ENCODE peak calls at places on chromosomes 7 and 10, in five cellular contexts. Y is activated B cell treated with CpG ODN at 0.5 μM for 24 hours, P is left ventricle myocardium inferior, M is H9, K is mammary epithelial cell. V is an unnamed sample.

GRCh38 chr7:99990417-99990816 is 14.6 kb upstream of the AZGP1 start:
- DNase-seq in Y (no peak), P (no peak), M (no peak), K (no peak), V (no peak)

GRCh38 chr10:22821501-22821900 is 106.4 kb upstream of the ARMC3 start:
- DNase-seq in Y (no peak), P (no peak), M (no peak), K (no peak), V (no peak)

GRCh38 chr10:62582804-62583208 is 208.6 kb downstream of the ZNF365 start:
- DNase-seq in Y (no peak), P (peak), M (no peak), K (peak), V (no peak)

GRCh38 chr10:37856881-37857286 is 526 bp downstream of the ZNF248 start:
- DNase-seq in Y (no peak), P (peak), M (no peak), K (no peak), V (peak)

GRCh38 chr10:109928393-109928792 is 5.1 kb upstream of the XPNPEP1 start:
- DNase-seq in Y (no peak), P (no peak), M (no peak), K (no peak), V (no peak)

GRCh38 chr7:80848841-80849240 is 70.0 kb downstream of the SEMA3C start:
- DNase-seq in Y (no peak), P (no peak), M (no peak), K (no peak), V (no peak)

GRCh38 chr10:87925570-87925969 is 62.1 kb downstream of the PTEN start:
- DNase-seq in Y (no peak), P (no peak), M (no peak), K (peak), V (no peak)

GRCh38 chr10:3255616-3256015 is 83.0 kb upstream of the PITRM1 start:
- DNase-seq in Y (no peak), P (no peak), M (no peak), K (no peak), V (no peak)

GRCh38 chr7:4830176-4830575 is 31.7 kb downstream of the PAPOLB start:
- DNase-seq in Y (peak), P (peak), M (peak), K (no peak), V (peak)

GRCh38 chr10:83104616-83105015 is 1034.7 kb upstream of the GHITM start:
- DNase-seq in Y (no peak), P (no peak), M (no peak), K (no peak), V (no peak)

GRCh38 chr7:29764227-29764626 is 42.1 kb upstream of the WIPF3 start:
- DNase-seq in Y (no peak), P (no peak), M (peak), K (no peak), V (peak)

GRCh38 chr10:59181668-59182067 is 5.2 kb downstream of the PHYHIPL start:
- DNase-seq in Y (no peak), P (no peak), M (peak), K (peak), V (peak)

GRCh38 chr10:19107406-19107805 is 58.8 kb downstream of the MALRD1 start:
- DNase-seq in Y (no peak), P (no peak), M (no peak), K (no peak), V (no peak)

GRCh38 chr7:54932818-54933543 is 85.8 kb upstream of the EGFR start:
- DNase-seq in Y (no peak), P (peak), M (peak), K (peak), V (peak)

GRCh38 chr7:33744293-33744692 is 161.0 kb upstream of the BMPER start:
- DNase-seq in Y (no peak), P (no peak), M (no peak), K (peak), V (peak)

GRCh38 chr10:47369251-47369894 is 14.7 kb downstream of the ZNF488 start:
- DNase-seq in Y (peak), P (no peak), M (peak), K (no peak), V (no peak)

GRCh38 chr10:91424016-91424415 is 13.9 kb downstream of the HECTD2 start:
- DNase-seq in Y (no peak), P (no peak), M (no peak), K (peak), V (no peak)

GRCh38 chr7:36440880-36441279 is 51.2 kb downstream of the ANLN start:
- DNase-seq in Y (no peak), P (no peak), M (no peak), K (peak), V (no peak)

GRCh38 chr10:32983333-32983909 is 25.4 kb upstream of the ITGB1 start:
- DNase-seq in Y (no peak), P (no peak), M (no peak), K (peak), V (no peak)

GRCh38 chr10:15485684-15486316 is 114.7 kb upstream of the FAM171A1 start:
- DNase-seq in Y (no peak), P (no peak), M (no peak), K (no peak), V (no peak)

GRCh38 chr7:23956769-23957556 is 246.9 kb downstream of the STK31 start:
- DNase-seq in Y (no peak), P (no peak), M (no peak), K (no peak), V (no peak)

GRCh38 chr7:22885824-22886255 is 63.2 kb upstream of the TOMM7 start:
- DNase-seq in Y (no peak), P (no peak), M (no peak), K (no peak), V (no peak)

DNA sequence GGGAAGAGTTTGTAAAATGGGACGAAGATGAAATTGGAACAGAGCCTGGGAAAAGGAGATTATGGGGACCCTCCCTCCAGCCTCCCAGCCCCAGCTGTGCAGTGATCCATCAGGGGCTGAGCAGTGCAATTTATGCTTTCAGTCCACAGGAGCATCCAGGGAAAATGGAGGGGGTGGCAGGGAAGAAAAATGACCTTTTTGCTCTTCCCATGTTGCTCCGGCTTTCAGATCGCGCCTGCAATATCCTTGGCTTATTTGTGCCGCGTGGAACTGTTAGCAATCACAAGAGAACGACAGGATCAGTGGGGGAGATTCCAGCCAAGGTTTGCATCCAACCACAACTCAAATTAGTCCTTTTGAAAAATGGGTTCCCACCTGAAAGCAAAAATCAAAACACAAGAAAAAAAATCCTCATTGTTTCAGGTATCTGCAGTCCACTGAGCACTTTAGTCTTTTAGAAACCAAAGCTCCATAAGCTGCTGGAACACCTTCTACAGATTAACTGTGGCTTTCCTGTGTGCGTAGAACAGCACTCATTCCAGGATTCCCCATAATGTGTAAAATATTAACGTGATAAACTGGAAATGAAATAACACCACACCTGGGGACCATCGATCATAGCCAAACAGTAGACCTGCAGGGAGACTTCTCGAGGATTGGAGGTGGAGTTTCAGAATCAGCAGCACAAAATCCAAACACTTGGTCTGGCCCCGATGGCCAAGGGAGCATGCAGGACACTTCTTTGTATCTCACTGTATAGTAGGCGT is 30.7 kb upstream of the SFMBT2 start:
- DNase-seq in Y (no peak), P (no peak), M (no peak), K (no peak), V (no peak)
- TF ChIP-seq CTCF in Y (no peak), P (no peak), M (no peak), K (no peak), V (no peak)

GRCh38 chr7:157475601-157476000 is 138.8 kb downstream of the DNAJB6 start:
- DNase-seq in Y (no peak), P (no peak), M (peak), K (no peak), V (no peak)

GRCh38 chr7:157476201-157476600 is 139.4 kb downstream of the DNAJB6 start:
- DNase-seq in Y (no peak), P (no peak), M (peak), K (no peak), V (no peak)

GRCh38 chr7:157475095-157475494 is 138.3 kb downstream of the DNAJB6 start:
- DNase-seq in Y (no peak), P (no peak), M (peak), K (no peak), V (no peak)

GRCh38 chr7:157473051-157473569 is 136.3 kb downstream of the DNAJB6 start:
- DNase-seq in Y (no peak), P (no peak), M (no peak), K (no peak), V (no peak)

GRCh38 chr7:157474685-157475084 is 137.9 kb downstream of the DNAJB6 start:
- DNase-seq in Y (no peak), P (no peak), M (peak), K (no peak), V (no peak)
- TF ChIP-seq CTCF in Y (no peak), P (peak), M (peak), K (no peak), V (no peak)

DNA sequence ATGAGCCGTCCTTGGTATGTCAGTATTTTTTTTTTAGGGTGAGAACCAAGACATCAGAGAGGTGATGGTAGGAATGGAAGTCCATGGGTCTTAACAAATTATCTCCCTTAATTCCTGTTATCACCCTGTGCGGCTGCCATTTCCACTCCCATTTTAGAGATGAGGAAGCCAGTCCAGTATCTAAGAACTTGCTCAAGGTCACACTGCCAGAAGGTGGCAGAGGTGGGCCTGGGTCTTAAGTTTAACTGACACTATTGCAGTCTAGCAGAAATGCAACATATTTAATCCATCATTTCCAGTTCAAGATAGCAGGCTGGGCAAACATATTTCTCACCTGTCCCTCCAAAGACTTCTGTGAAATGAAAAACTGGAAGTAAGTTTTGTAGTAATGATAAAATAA is 108.3 kb downstream of the GLI3 start:
- DNase-seq in Y (no peak), P (no peak), M (no peak), K (no peak), V (peak)
- TF ChIP-seq CTCF in Y (no peak), P (no peak), M (peak), K (peak), V (no peak)

GRCh38 chr10:46273506-46274477 is 13.0 kb upstream of the ANTXRL start:
- DNase-seq in Y (no peak), P (no peak), M (peak), K (no peak), V (peak)
- TF ChIP-seq CTCF in Y (no peak), P (peak), M (peak), K (peak), V (no peak)

DNA sequence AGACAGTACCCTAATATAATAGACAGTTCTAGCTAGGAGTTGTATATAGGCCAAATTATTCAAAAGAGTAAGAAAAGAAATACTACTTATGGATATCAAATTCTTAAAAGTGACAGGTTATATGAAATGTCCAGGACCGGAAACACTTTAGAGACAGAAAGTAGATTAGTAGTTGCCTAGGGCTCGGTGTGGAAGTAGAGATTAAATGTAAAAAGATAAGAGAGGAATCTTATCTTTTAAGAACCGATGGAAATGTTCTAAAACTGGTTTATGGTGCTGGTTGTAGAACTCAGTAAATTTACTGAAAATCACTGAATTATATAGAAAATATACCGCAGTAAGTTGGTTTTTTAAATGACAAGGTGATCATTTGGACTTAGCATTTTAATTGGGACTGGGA is 147.5 kb upstream of the ASAH2 start:
- DNase-seq in Y (no peak), P (no peak), M (no peak), K (no peak), V (no peak)
- TF ChIP-seq CTCF in Y (no peak), P (no peak), M (no peak), K (no peak), V (no peak)

GRCh38 chr7:72493850-72494661 is 81.9 kb upstream of the CALN1 start:
- DNase-seq in Y (peak), P (peak), M (peak), K (peak), V (peak)
- TF ChIP-seq CTCF in Y (no peak), P (peak), M (peak), K (peak), V (peak)

GRCh38 chr10:97643586-97643985 is 3.1 kb downstream of the PI4K2A start:
- DNase-seq in Y (no peak), P (no peak), M (no peak), K (no peak), V (no peak)

GRCh38 chr10:97644961-97645360 is 4.5 kb downstream of the PI4K2A start:
- DNase-seq in Y (no peak), P (no peak), M (no peak), K (no peak), V (no peak)

GRCh38 chr10:97635577-97635976 is 2.3 kb upstream of the MORN4 start:
- DNase-seq in Y (no peak), P (no peak), M (no peak), K (no peak), V (no peak)

GRCh38 chr10:97640868-97641811 is 669 bp downstream of the PI4K2A start:
- DNase-seq in Y (peak), P (peak), M (peak), K (peak), V (peak)

GRCh38 chr10:97640174-97640867 is at the start of gene PI4K2A:
- DNase-seq in Y (peak), P (peak), M (peak), K (peak), V (peak)
- TF ChIP-seq CTCF in Y (no peak), P (no peak), M (no peak), K (no peak), V (no peak)

GRCh38 chr7:90749774-90750173 is 153.7 kb downstream of the CDK14 start:
- DNase-seq in Y (no peak), P (no peak), M (no peak), K (no peak), V (no peak)
- TF ChIP-seq CTCF in Y (no peak), P (no peak), M (peak), K (peak), V (no peak)

DNA sequence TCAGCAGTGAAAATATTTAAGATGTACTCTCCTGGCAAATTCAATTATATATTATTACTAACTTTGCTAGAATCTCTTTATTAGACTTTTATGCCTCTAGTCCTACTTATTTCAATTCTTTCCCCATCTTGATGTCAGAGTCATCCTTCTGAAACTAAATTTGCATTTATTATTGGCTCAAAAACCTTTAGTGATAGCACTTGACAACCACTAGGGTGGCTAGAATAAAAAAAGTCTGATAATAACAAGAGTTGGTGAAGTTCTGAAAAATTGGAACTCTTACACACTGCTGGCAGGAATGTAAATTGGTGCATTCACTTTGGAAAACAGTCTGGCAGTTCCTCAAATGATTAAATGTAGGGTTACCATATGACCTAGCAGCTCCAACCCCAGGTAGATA is 73.8 kb downstream of the LSMEM1 start:
- DNase-seq in Y (no peak), P (no peak), M (no peak), K (no peak), V (no peak)
- TF ChIP-seq CTCF in Y (no peak), P (no peak), M (peak), K (no peak), V (peak)